ENCODE peak calls at places on chromosomes 6 and 20, in seven cellular contexts. I is gastrocnemius medialis; K is GM10248; N is HEK293T; O is activated CD4-positive, CD25-positive, alpha-beta regulatory T cell; W is DMS79; J is T-cell. A is an unnamed sample.

GRCh38 chr6:159716247-159717086 is 10.8 kb upstream of the WTAP start:
- DNase-seq in I (peak; percentile 88), K (no peak), N (no peak), O (no peak), W (no peak), J (no peak), A (no peak)

GRCh38 chr6:74447013-74447412 is 751.0 kb downstream of the CD109 start:
- DNase-seq in I (no peak), K (peak; percentile 42), N (no peak), O (no peak), W (no peak), J (no peak), A (no peak)

GRCh38 chr20:53711333-53712211 is 117.9 kb upstream of the ZNF217 start:
- DNase-seq in I (no peak), K (no peak), N (no peak), O (no peak), W (no peak), J (no peak), A (no peak)

GRCh38 chr6:12555267-12555666 is 161.3 kb upstream of the PHACTR1 start:
- DNase-seq in I (no peak), K (no peak), N (no peak), O (no peak), W (no peak), J (no peak), A (no peak)

GRCh38 chr6:118524686-118525085 is 23.4 kb upstream of the PLN start:
- DNase-seq in I (no peak), K (no peak), N (no peak), O (no peak), W (no peak), J (no peak), A (peak; percentile 18)

GRCh38 chr6:35302604-35303218 is 5.1 kb downstream of the DEF6 start:
- DNase-seq in I (no peak), K (peak; percentile 82), N (no peak), O (peak; percentile 62), W (no peak), J (peak; percentile 89), A (peak; percentile 80)

GRCh38 chr6:46381057-46381456 is 110.2 kb downstream of the RCAN2 start:
- DNase-seq in I (no peak), K (no peak), N (no peak), O (no peak), W (no peak), J (no peak), A (no peak)

GRCh38 chr6:129586815-129587214 is 123.2 kb downstream of the ARHGAP18 start:
- DNase-seq in I (no peak), K (no peak), N (no peak), O (no peak), W (no peak), J (no peak), A (no peak)

A was measured in iPS-NIHi11.